ENCODE peak calls at places on chromosomes 13 and 19, in five cellular contexts. One of them, this sample, is unnamed.

GRCh38 chr19:2578391-2578826 is 102.5 kb downstream of the GADD45B start:
- DNase-seq in astrocyte of the cerebellum: peak
- DNase-seq in foreskin fibroblast: no peak
- DNase-seq in left lung: no peak
- DNase-seq in Caco-2: no peak
- DNase-seq in this sample: no peak

GRCh38 chr13:74206061-74206561 is 71.9 kb upstream of the KLF12 start:
- DNase-seq in left lung: no peak
- DNase-seq in foreskin fibroblast: peak
- DNase-seq in astrocyte of the cerebellum: peak
- DNase-seq in Caco-2: no peak
- DNase-seq in this sample: no peak

GRCh38 chr19:30227661-30228112 is 144.5 kb upstream of the ZNF536 start:
- DNase-seq in Caco-2: peak
- DNase-seq in left lung: peak
- DNase-seq in astrocyte of the cerebellum: peak
- DNase-seq in foreskin fibroblast: peak
- DNase-seq in this sample: peak

GRCh38 chr19:6802336-6803035 is 30.0 kb downstream of the VAV1 start:
- DNase-seq in left lung: peak
- DNase-seq in Caco-2: no peak
- DNase-seq in astrocyte of the cerebellum: no peak
- DNase-seq in foreskin fibroblast: no peak
- DNase-seq in this sample: peak

GRCh38 chr19:18304194-18304495 is 18.7 kb downstream of the LSM4 start:
- DNase-seq in foreskin fibroblast: no peak
- DNase-seq in left lung: no peak
- DNase-seq in Caco-2: no peak
- DNase-seq in astrocyte of the cerebellum: no peak
- DNase-seq in this sample: no peak

GRCh38 chr19:28386080-28386869 is 826.7 kb downstream of the UQCRFS1 start:
- DNase-seq in left lung: no peak
- DNase-seq in foreskin fibroblast: no peak
- DNase-seq in astrocyte of the cerebellum: no peak
- DNase-seq in Caco-2: no peak
- DNase-seq in this sample: no peak

GRCh38 chr19:5863030-5863665 is 7.2 kb downstream of the FUT5 start:
- DNase-seq in astrocyte of the cerebellum: no peak
- DNase-seq in Caco-2: no peak
- DNase-seq in left lung: no peak
- DNase-seq in foreskin fibroblast: no peak
- DNase-seq in this sample: no peak

GRCh38 chr13:37648604-37649003 is 50.0 kb upstream of the POSTN start:
- DNase-seq in Caco-2: no peak
- DNase-seq in astrocyte of the cerebellum: peak
- DNase-seq in foreskin fibroblast: peak
- DNase-seq in left lung: no peak
- DNase-seq in this sample: no peak

GRCh38 chr19:53112286-53112685 is 9.1 kb upstream of the ZNF160 start:
- DNase-seq in left lung: no peak
- DNase-seq in foreskin fibroblast: no peak
- DNase-seq in Caco-2: no peak
- DNase-seq in astrocyte of the cerebellum: no peak
- DNase-seq in this sample: no peak

GRCh38 chr13:29254971-29255370 is 340.5 kb downstream of the SLC7A1 start:
- DNase-seq in astrocyte of the cerebellum: no peak
- DNase-seq in left lung: no peak
- DNase-seq in foreskin fibroblast: no peak
- DNase-seq in Caco-2: no peak
- DNase-seq in this sample: no peak

GRCh38 chr13:59424661-59425060 is 739.1 kb downstream of the DIAPH3 start:
- DNase-seq in foreskin fibroblast: no peak
- DNase-seq in left lung: no peak
- DNase-seq in Caco-2: no peak
- DNase-seq in astrocyte of the cerebellum: no peak
- DNase-seq in this sample: no peak

GRCh38 chr19:1441022-1441426 is 2.8 kb downstream of the RPS15 start:
- DNase-seq in left lung: no peak
- DNase-seq in foreskin fibroblast: no peak
- DNase-seq in astrocyte of the cerebellum: no peak
- DNase-seq in Caco-2: no peak
- DNase-seq in this sample: no peak

GRCh38 chr13:48595330-48596127 is 58.2 kb upstream of the CYSLTR2 start:
- DNase-seq in foreskin fibroblast: peak
- DNase-seq in astrocyte of the cerebellum: peak
- DNase-seq in Caco-2: peak
- DNase-seq in left lung: no peak
- DNase-seq in this sample: no peak

GRCh38 chr13:112106467-112107141 is 39.7 kb downstream of the SOX1 start:
- DNase-seq in Caco-2: no peak
- DNase-seq in left lung: peak
- DNase-seq in astrocyte of the cerebellum: no peak
- DNase-seq in foreskin fibroblast: no peak
- DNase-seq in this sample: no peak

GRCh38 chr19:40921005-40921897 is 39.2 kb upstream of the CYP2A7 start:
- DNase-seq in astrocyte of the cerebellum: no peak
- DNase-seq in foreskin fibroblast: peak
- DNase-seq in left lung: peak
- DNase-seq in Caco-2: peak
- DNase-seq in this sample: no peak

GRCh38 chr19:42469311-42470239 is 26.8 kb upstream of the CXCL17 start:
- DNase-seq in astrocyte of the cerebellum: no peak
- DNase-seq in left lung: no peak
- DNase-seq in foreskin fibroblast: peak
- DNase-seq in Caco-2: no peak
- DNase-seq in this sample: no peak

GRCh38 chr13:20359335-20359734 is 127.2 kb upstream of the GJB6 start:
- DNase-seq in foreskin fibroblast: peak
- DNase-seq in Caco-2: no peak
- DNase-seq in left lung: no peak
- DNase-seq in astrocyte of the cerebellum: peak
- DNase-seq in this sample: no peak

GRCh38 chr13:75788494-75788991 is 152.4 kb downstream of the LMO7 start:
- DNase-seq in left lung: peak
- DNase-seq in astrocyte of the cerebellum: peak
- DNase-seq in foreskin fibroblast: peak
- DNase-seq in Caco-2: no peak
- DNase-seq in this sample: no peak

GRCh38 chr19:14187586-14187985 is 18.4 kb downstream of the ADGRL1 start:
- DNase-seq in astrocyte of the cerebellum: no peak
- DNase-seq in foreskin fibroblast: no peak
- DNase-seq in Caco-2: no peak
- DNase-seq in left lung: no peak
- DNase-seq in this sample: no peak

GRCh38 chr13:87999141-87999765 is 328.1 kb downstream of the SLITRK5 start:
- DNase-seq in astrocyte of the cerebellum: peak
- DNase-seq in left lung: no peak
- DNase-seq in Caco-2: no peak
- DNase-seq in foreskin fibroblast: no peak
- DNase-seq in this sample: no peak

GRCh38 chr13:21549633-21550032 is 54.3 kb downstream of the MICU2 start:
- DNase-seq in astrocyte of the cerebellum: no peak
- DNase-seq in foreskin fibroblast: no peak
- DNase-seq in Caco-2: no peak
- DNase-seq in left lung: no peak
- DNase-seq in this sample: no peak

GRCh38 chr13:100208596-100208995 is 119.7 kb downstream of the PCCA start:
- DNase-seq in left lung: no peak
- DNase-seq in Caco-2: no peak
- DNase-seq in foreskin fibroblast: no peak
- DNase-seq in astrocyte of the cerebellum: no peak
- DNase-seq in this sample: no peak

GRCh38 chr13:52353116-52353718 is 52.8 kb downstream of the THSD1 start:
- DNase-seq in astrocyte of the cerebellum: no peak
- DNase-seq in foreskin fibroblast: no peak
- DNase-seq in Caco-2: no peak
- DNase-seq in left lung: no peak
- DNase-seq in this sample: no peak

GRCh38 chr19:19742773-19743172 is 9.9 kb upstream of the ZNF14 start:
- DNase-seq in astrocyte of the cerebellum: no peak
- DNase-seq in left lung: peak
- DNase-seq in foreskin fibroblast: no peak
- DNase-seq in Caco-2: no peak
- DNase-seq in this sample: no peak

GRCh38 chr19:11437955-11438354 is 2.5 kb downstream of the PRKCSH start:
- DNase-seq in foreskin fibroblast: no peak
- DNase-seq in Caco-2: no peak
- DNase-seq in astrocyte of the cerebellum: no peak
- DNase-seq in left lung: no peak
- DNase-seq in this sample: peak

GRCh38 chr13:59487883-59488282 is 675.8 kb downstream of the DIAPH3 start:
- DNase-seq in astrocyte of the cerebellum: no peak
- DNase-seq in left lung: no peak
- DNase-seq in foreskin fibroblast: no peak
- DNase-seq in Caco-2: no peak
- DNase-seq in this sample: no peak

GRCh38 chr19:6458695-6459355 is 767 bp downstream of the SLC25A23 start:
- DNase-seq in foreskin fibroblast: no peak
- DNase-seq in astrocyte of the cerebellum: no peak
- DNase-seq in left lung: no peak
- DNase-seq in Caco-2: peak
- DNase-seq in this sample: no peak

GRCh38 chr13:40874138-40874776 is 84.8 kb downstream of the SLC25A15 start:
- DNase-seq in Caco-2: no peak
- DNase-seq in astrocyte of the cerebellum: no peak
- DNase-seq in left lung: no peak
- DNase-seq in foreskin fibroblast: no peak
- DNase-seq in this sample: no peak

GRCh38 chr19:3387645-3388589 is 21.5 kb downstream of the NFIC start:
- DNase-seq in foreskin fibroblast: peak
- DNase-seq in Caco-2: no peak
- DNase-seq in astrocyte of the cerebellum: no peak
- DNase-seq in left lung: peak
- DNase-seq in this sample: no peak

GRCh38 chr19:47757617-47758432 is 12.5 kb downstream of the NOP53 start:
- DNase-seq in foreskin fibroblast: no peak
- DNase-seq in Caco-2: peak
- DNase-seq in astrocyte of the cerebellum: no peak
- DNase-seq in left lung: no peak
- DNase-seq in this sample: no peak

GRCh38 chr19:29845576-29846176 is 33.9 kb downstream of the CCNE1 start:
- DNase-seq in Caco-2: peak
- DNase-seq in left lung: no peak
- DNase-seq in astrocyte of the cerebellum: no peak
- DNase-seq in foreskin fibroblast: peak
- DNase-seq in this sample: no peak

DNA sequence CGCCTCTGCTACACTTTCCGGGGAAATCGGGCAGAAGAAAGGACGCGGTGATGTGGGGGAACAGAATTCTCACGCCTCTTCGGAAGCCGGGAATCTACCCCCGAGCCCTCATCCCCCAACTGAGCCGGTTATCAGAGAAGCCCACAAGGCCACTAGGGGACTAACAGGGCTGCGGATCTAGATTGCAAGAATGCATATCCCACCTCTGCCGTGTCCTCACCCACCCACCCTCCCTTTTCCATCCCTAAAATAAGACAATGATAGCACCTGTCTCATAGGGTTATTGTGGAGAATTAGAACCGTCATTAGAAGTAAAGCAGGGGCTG is 1.1 kb downstream of the IGFLR1 start:
- DNase-seq in astrocyte of the cerebellum: no peak
- DNase-seq in left lung: no peak
- DNase-seq in foreskin fibroblast: no peak
- DNase-seq in Caco-2: no peak
- DNase-seq in this sample: no peak
- TF ChIP-seq CTCF in astrocyte of the cerebellum: no peak
- TF ChIP-seq CTCF in left lung: no peak
- TF ChIP-seq CTCF in foreskin fibroblast: no peak
- TF ChIP-seq CTCF in Caco-2: peak
- TF ChIP-seq CTCF in this sample: no peak

GRCh38 chr13:45194081-45194939 is 6.5 kb downstream of the KCTD4 start:
- DNase-seq in foreskin fibroblast: no peak
- DNase-seq in Caco-2: no peak
- DNase-seq in astrocyte of the cerebellum: no peak
- DNase-seq in left lung: no peak
- DNase-seq in this sample: no peak
- TF ChIP-seq CTCF in foreskin fibroblast: no peak
- TF ChIP-seq CTCF in Caco-2: no peak
- TF ChIP-seq CTCF in astrocyte of the cerebellum: peak
- TF ChIP-seq CTCF in left lung: no peak
- TF ChIP-seq CTCF in this sample: no peak

GRCh38 chr13:110576070-110576394 is 14.5 kb upstream of the RAB20 start:
- DNase-seq in foreskin fibroblast: no peak
- DNase-seq in left lung: no peak
- DNase-seq in Caco-2: no peak
- DNase-seq in astrocyte of the cerebellum: no peak
- DNase-seq in this sample: no peak

GRCh38 chr13:110572778-110573118 is 11.2 kb upstream of the RAB20 start:
- DNase-seq in foreskin fibroblast: no peak
- DNase-seq in astrocyte of the cerebellum: no peak
- DNase-seq in left lung: no peak
- DNase-seq in Caco-2: no peak
- DNase-seq in this sample: no peak

GRCh38 chr13:110576736-110577476 is 15.4 kb upstream of the RAB20 start:
- DNase-seq in left lung: no peak
- DNase-seq in astrocyte of the cerebellum: no peak
- DNase-seq in foreskin fibroblast: no peak
- DNase-seq in Caco-2: no peak
- DNase-seq in this sample: no peak

GRCh38 chr13:110574161-110574560 is 12.6 kb upstream of the RAB20 start:
- DNase-seq in astrocyte of the cerebellum: no peak
- DNase-seq in foreskin fibroblast: no peak
- DNase-seq in left lung: no peak
- DNase-seq in Caco-2: no peak
- DNase-seq in this sample: no peak

DNA sequence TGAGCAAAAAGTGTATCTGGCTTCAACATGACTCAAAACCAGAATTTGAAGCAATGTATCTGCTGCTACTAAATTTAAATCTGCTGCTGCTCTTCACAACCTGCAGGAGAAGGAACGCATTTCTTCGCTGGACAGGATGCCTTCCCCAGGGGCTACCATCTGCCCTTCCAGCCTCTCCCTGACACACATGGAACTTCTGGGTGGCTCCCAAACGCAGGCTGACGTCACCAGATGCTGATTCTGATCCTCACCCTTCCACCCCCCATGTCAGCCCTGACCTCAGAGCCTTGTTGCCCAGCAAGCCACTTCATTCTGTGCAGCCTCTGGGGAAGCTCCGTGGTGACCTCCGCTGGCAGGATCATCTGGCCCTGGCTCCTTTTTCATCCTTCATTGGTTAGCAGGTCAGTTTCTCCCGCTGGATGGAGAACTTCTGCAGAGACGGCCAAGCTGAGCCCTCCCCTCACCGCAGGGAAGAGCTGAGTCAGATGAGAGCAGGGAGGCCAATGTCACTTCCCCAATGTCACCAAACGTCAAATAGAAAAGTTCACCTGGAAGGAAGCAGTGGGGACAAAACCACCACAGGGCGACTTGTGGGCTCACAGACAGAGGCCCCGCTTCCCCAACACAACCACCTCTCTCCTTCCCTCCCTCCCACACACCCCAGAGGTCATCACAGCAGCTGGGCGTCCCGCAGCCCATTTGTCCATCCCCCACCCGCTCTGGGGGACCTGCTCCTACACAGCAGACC is 14.0 kb upstream of the RAB20 start:
- DNase-seq in Caco-2: peak
- DNase-seq in astrocyte of the cerebellum: no peak
- DNase-seq in left lung: no peak
- DNase-seq in foreskin fibroblast: peak
- DNase-seq in this sample: no peak
- TF ChIP-seq CTCF in Caco-2: no peak
- TF ChIP-seq CTCF in astrocyte of the cerebellum: no peak
- TF ChIP-seq CTCF in left lung: no peak
- TF ChIP-seq CTCF in foreskin fibroblast: no peak
- TF ChIP-seq CTCF in this sample: no peak

GRCh38 chr19:8373867-8374813 is 10.2 kb downstream of the ANGPTL4 start:
- DNase-seq in left lung: no peak
- DNase-seq in foreskin fibroblast: no peak
- DNase-seq in astrocyte of the cerebellum: no peak
- DNase-seq in Caco-2: peak
- DNase-seq in this sample: no peak
- TF ChIP-seq CTCF in left lung: no peak
- TF ChIP-seq CTCF in foreskin fibroblast: no peak
- TF ChIP-seq CTCF in astrocyte of the cerebellum: no peak
- TF ChIP-seq CTCF in Caco-2: no peak
- TF ChIP-seq CTCF in this sample: no peak

This sample was measured in activated B cell treated with CpG ODN at 0.5 μM for 24 hours.